ENCODE peak calls at places on chromosomes 16 and 17, in four cellular contexts. T is HepG2, B is upper lobe of left lung, R is K562. S is an unnamed sample.

GRCh38 chr17:65564793-65565192 is 3.3 kb upstream of the AXIN2 start:
- ATAC-seq in T (peak; percentile 12), B (no peak), R (no peak), S (no peak)

GRCh38 chr17:27575912-27576252 is 55.1 kb upstream of the LGALS9 start:
- ATAC-seq in T (no peak), B (no peak), R (no peak), S (no peak)

GRCh38 chr17:29557085-29557697 is 9.6 kb downstream of the ABHD15 start:
- ATAC-seq in T (no peak), B (peak; percentile 35), R (peak; percentile 87), S (no peak)

GRCh38 chr16:17359778-17360177 is 111.0 kb downstream of the XYLT1 start:
- ATAC-seq in T (no peak), B (peak; percentile 64), R (no peak), S (no peak)

GRCh38 chr16:16147316-16147999 is 75.8 kb downstream of the ABCC6 start:
- ATAC-seq in T (peak; percentile 2), B (no peak), R (no peak), S (no peak)

GRCh38 chr17:8382880-8383142 is 182 bp downstream of the RPL26 start:
- ATAC-seq in T (no peak), B (peak; percentile 31), R (no peak), S (peak; percentile 3)

GRCh38 chr17:83125515-83126274 is 46.3 kb downstream of the METRNL start:
- ATAC-seq in T (peak; percentile 55), B (peak; percentile 70), R (no peak), S (peak; percentile 71)

GRCh38 chr16:81638286-81638945 is 140.7 kb upstream of the PLCG2 start:
- ATAC-seq in T (no peak), B (no peak), R (peak; percentile 5), S (no peak)

GRCh38 chr16:65889533-65889966 is 476.9 kb upstream of the CDH5 start:
- ATAC-seq in T (no peak), B (no peak), R (no peak), S (no peak)

GRCh38 chr17:41397003-41397665 is at the start of gene KRT31:
- ATAC-seq in T (no peak), B (no peak), R (no peak), S (no peak)

GRCh38 chr16:81917375-81917774 is 93.9 kb downstream of the SDR42E1 start:
- ATAC-seq in T (no peak), B (no peak), R (no peak), S (no peak)

GRCh38 chr17:65522751-65523404 is 38.6 kb downstream of the AXIN2 start:
- ATAC-seq in T (peak; percentile 8), B (no peak), R (peak; percentile 49), S (no peak)

GRCh38 chr16:426115-426905 is 861 bp downstream of the RAB11FIP3 start:
- ATAC-seq in T (peak; percentile 14), B (no peak), R (peak; percentile 10), S (peak; percentile 5)

GRCh38 chr17:32320847-32321246 is 21.1 kb downstream of the C17orf75 start:
- ATAC-seq in T (no peak), B (no peak), R (no peak), S (no peak)

GRCh38 chr17:77679589-77679988 is 278.9 kb upstream of the TNRC6C start:
- ATAC-seq in T (no peak), B (no peak), R (no peak), S (no peak)

GRCh38 chr16:10897134-10897533 is 20.1 kb downstream of the CIITA start:
- ATAC-seq in T (no peak), B (peak; percentile 48), R (no peak), S (no peak)

GRCh38 chr16:71537643-71538042 is 11.4 kb downstream of the CHST4 start:
- ATAC-seq in T (peak; percentile 93), B (peak; percentile 32), R (peak; percentile 90), S (no peak)

GRCh38 chr17:49547566-49547965 is 28.1 kb upstream of the NXPH3 start:
- ATAC-seq in T (no peak), B (no peak), R (no peak), S (no peak)

GRCh38 chr16:5187402-5187952 is 89.9 kb upstream of the EEF2KMT start:
- ATAC-seq in T (no peak), B (no peak), R (peak; percentile 66), S (no peak)

GRCh38 chr16:77234611-77235010 is 35.4 kb downstream of the SYCE1L start:
- ATAC-seq in T (no peak), B (no peak), R (no peak), S (no peak)

GRCh38 chr17:82016875-82017459 is 5.7 kb downstream of the CENPX start:
- ATAC-seq in T (no peak), B (no peak), R (no peak), S (no peak)

GRCh38 chr17:6599364-6599763 is 41.1 kb downstream of the KIAA0753 start:
- ATAC-seq in T (no peak), B (peak; percentile 76), R (peak; percentile 46), S (no peak)

GRCh38 chr16:22638393-22639206 is 127.9 kb downstream of the NPIPB5 start:
- ATAC-seq in T (no peak), B (peak; percentile 32), R (no peak), S (peak; percentile 71)
- TF ChIP-seq POLR2AphosphoS5 in T (no peak), B (no peak), R (no peak), S (no peak)

DNA sequence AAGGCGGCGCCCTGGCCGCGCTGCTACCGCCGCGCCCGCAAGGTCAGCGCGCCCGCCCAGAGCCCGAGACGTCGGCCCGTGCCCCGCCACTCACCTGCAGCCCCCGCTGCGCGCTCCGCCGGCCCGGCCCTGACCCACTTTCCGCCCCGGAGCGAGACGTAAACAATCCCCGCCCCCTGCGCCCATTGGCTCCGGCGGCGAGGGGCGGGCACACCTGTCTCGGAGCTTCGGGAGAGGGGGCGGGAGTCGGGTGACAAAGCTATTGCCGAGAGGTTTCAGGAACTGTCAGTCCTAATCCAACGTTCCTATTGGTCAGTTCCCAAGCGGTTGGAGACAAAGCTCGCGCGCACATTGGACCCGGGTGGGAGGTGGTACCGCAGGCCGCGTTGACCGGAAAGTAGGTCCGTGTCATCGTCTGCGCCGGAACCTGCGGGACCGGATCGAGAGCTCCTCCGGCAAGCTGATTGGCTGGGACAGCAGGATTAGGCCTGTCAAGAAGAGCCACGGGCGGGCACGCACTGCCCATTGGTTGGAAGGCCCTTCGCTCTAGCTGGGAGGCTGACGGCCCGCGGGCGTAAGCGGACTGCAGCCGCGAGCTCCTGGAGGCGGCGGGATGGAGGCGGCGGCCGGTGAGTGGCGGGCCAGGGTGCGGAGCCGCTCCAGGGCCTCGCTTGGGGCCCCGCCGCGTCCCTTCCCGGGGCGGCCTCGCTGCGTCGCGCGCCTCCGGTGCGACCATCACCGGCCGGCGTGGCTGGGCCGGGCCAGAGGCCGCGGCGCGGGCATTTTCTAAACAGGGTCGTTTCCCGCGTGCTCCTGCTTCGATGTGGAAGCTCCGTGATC is at the start of the genes NUBP2 and SPSB3:
- ATAC-seq in T (peak; percentile 90), B (peak; percentile 96), R (peak; percentile 93), S (peak; percentile 97)
- TF ChIP-seq POLR2A in T (peak; percentile 74), B (peak; percentile 88), R (peak; percentile 54), S (peak; percentile 89)

DNA sequence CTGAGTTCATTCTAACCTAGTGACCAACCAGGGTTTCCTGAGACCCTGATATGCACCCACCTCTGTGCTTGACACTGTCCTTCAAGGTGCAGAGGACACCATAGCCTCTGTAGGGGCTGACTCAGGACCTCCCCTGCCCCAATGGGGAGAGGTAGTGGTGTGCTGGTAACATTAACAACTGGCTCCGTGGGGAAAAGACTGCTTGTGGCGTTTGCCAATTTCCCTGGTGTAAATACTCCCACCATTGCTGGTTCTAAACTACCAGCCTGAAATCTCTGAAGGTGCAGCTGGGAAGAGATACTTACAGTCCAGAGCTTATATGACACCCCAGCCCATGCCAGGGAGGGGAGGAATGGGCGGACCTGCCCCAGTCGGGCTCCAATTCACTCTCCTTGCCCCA is 54.9 kb downstream of the ENGASE start:
- ATAC-seq in T (no peak), B (no peak), R (no peak), S (no peak)
- H3K27me3 ChIP-seq in T (peaks cover 41% of the 10 kb centered on the region), B (no peaks in the 10 kb centered on the region), R (peaks cover 93% of the 10 kb centered on the region), S (peaks cover 98% of the 10 kb centered on the region)

DNA sequence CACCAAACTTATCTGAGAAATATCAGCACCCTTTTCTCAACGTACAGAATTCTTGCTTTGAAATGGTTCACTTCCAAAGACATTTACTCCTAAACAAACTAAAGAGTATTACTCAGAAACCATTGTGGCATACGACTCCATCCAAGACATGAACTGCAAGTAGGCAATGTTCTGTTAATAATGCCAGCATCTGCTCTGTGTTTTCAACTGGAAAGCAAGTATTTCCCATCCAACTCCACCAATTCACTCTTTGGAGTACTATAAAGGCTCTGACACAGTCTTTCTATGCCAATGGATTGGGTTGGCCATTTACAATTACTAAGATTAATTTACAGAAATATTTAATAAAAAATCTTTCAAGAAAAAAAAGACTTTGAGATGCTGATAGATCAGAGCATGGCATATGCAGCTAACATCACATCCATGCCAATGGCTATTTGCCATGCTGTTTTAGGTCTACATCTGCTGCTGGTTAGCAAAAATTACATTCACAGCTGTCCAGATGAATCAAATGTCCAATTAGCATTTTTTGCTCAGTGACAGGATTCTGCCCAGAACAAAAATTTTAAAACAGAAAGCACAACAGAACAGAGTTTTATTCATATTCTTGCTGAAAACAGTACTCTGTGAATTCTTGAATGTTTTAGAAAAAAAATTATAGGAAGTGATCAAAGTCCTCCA is 65.9 kb upstream of the HLF start:
- ATAC-seq in T (no peak), B (no peak), R (no peak), S (no peak)
- TF ChIP-seq POLR2AphosphoS5 in T (no peak), B (no peak), R (no peak), S (no peak)

GRCh38 chr17:55444471-55445441 is 23.1 kb upstream of the MMD start:
- ATAC-seq in T (peak; percentile 63), B (peak; percentile 52), R (no peak), S (no peak)
- TF ChIP-seq POLR2A in T (no peak), B (no peak), R (no peak), S (no peak)

DNA sequence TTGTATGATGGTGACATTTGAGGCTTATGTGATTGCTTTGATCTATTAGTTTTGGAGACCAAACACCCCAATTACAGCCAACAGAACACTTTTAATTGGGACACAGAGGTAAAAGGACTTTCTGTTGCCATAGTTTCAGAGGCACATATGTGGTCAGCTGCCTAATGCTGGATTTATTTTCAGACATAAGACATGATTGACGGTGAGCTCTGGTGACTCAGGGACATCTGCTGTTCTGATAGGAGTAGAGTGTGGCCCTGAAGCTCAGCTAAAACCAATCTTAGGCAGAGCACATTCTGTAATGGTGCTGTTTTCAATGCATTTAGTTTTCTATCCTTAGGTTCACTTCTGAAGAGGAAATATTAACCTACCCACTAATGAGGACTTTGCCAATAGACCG is 247.1 kb downstream of the UTP18 start:
- ATAC-seq in T (no peak), B (no peak), R (no peak), S (no peak)
- H3K27me3 ChIP-seq in T (no peaks in the 10 kb centered on the region), B (no peaks in the 10 kb centered on the region), R (no peaks in the 10 kb centered on the region), S (peaks cover 19% of the 10 kb centered on the region)

GRCh38 chr16:30866031-30866430 is 27.8 kb downstream of the BCL7C start:
- ATAC-seq in T (no peak), B (no peak), R (no peak), S (no peak)
- TF ChIP-seq POLR2AphosphoS5 in T (no peak), B (no peak), R (no peak), S (no peak)

GRCh38 chr17:17041018-17041521 is 1.2 kb upstream of the MPRIP start:
- ATAC-seq in T (peak; percentile 77), B (no peak), R (peak; percentile 16), S (no peak)
- TF ChIP-seq POLR2A in T (no peak), B (no peak), R (no peak), S (no peak)

S was measured in gastroesophageal sphincter.